ENCODE peak calls at places on chromosome 13, in ten cellular contexts. E is cardiac muscle cell, K is A549, O is fibroblast of lung, W is PC-9, J is psoas muscle, S is thoracic aorta, P is esophagus muscularis mucosa, T is body of pancreas, C is fibroblast of villous mesenchyme. R is an unnamed sample.

GRCh38 chr13:28533441-28534166 is 38.7 kb upstream of the FLT1 start:
- DNase-seq in W (no peak), O (no peak), S (no peak), T (no peak), J (no peak), P (no peak), K (no peak), E (no peak), C (no peak), R (no peak)

GRCh38 chr13:25910243-25910642 is 141.6 kb downstream of the SHISA2 start:
- DNase-seq in W (no peak), S (no peak), E (no peak), T (no peak), C (no peak), O (no peak), J (no peak), P (no peak), K (no peak), R (no peak)

GRCh38 chr13:33284016-33284415 is 1.5 kb downstream of the STARD13 start:
- DNase-seq in S (no peak), J (no peak), T (no peak), W (no peak), P (no peak), E (no peak), C (no peak), K (no peak), O (no peak), R (no peak)

GRCh38 chr13:66933994-66934393 is 296.1 kb downstream of the PCDH9 start:
- DNase-seq in T (no peak), C (no peak), W (peak), S (no peak), P (no peak), K (peak), O (peak), J (no peak), E (no peak), R (no peak)

GRCh38 chr13:28499579-28499978 is 4.7 kb upstream of the FLT1 start:
- DNase-seq in O (no peak), C (peak), T (no peak), W (no peak), P (no peak), E (no peak), K (no peak), S (no peak), J (no peak), R (no peak)

GRCh38 chr13:109088101-109088500 is 458.7 kb downstream of the MYO16 start:
- DNase-seq in T (no peak), K (no peak), W (no peak), C (no peak), S (no peak), J (no peak), E (no peak), P (no peak), O (no peak), R (no peak)

GRCh38 chr13:103883152-103883551 is 816.9 kb upstream of the SLC10A2 start:
- DNase-seq in W (peak), J (peak), T (peak), S (peak), E (peak), C (peak), K (peak), O (peak), P (no peak), R (no peak)

GRCh38 chr13:109209526-109209925 is 576.9 kb downstream of the IRS2 start:
- DNase-seq in E (no peak), J (no peak), P (no peak), W (no peak), T (no peak), K (no peak), S (no peak), O (no peak), C (no peak), R (no peak)

GRCh38 chr13:96766311-96766710 is 228.0 kb downstream of the OXGR1 start:
- DNase-seq in S (no peak), E (no peak), J (no peak), T (no peak), K (no peak), P (no peak), W (no peak), C (no peak), O (no peak), R (no peak)

GRCh38 chr13:114115796-114116195 is 16.6 kb downstream of the RASA3 start:
- DNase-seq in P (no peak), T (no peak), J (no peak), S (no peak), O (no peak), K (no peak), W (no peak), C (no peak), E (no peak), R (no peak)

GRCh38 chr13:48155850-48156249 is 60.9 kb upstream of the MED4 start:
- DNase-seq in T (no peak), S (no peak), K (peak), C (peak), O (peak), W (no peak), J (no peak), E (no peak), P (no peak), R (no peak)

GRCh38 chr13:54196684-54197083 is 1168.1 kb downstream of the OLFM4 start:
- DNase-seq in J (no peak), P (no peak), O (no peak), T (no peak), S (no peak), W (no peak), E (no peak), K (no peak), C (no peak), R (no peak)

GRCh38 chr13:102203718-102204117 is 198.1 kb downstream of the FGF14 start:
- DNase-seq in P (no peak), E (no peak), W (no peak), C (no peak), S (no peak), O (no peak), T (no peak), K (no peak), J (no peak), R (no peak)

GRCh38 chr13:23321534-23322241 is 111.8 kb downstream of the SACS start:
- DNase-seq in O (peak), T (peak), E (no peak), S (peak), K (peak), J (peak), W (no peak), P (no peak), C (peak), R (peak)

GRCh38 chr13:27854606-27855005 is 62.3 kb downstream of the GSX1 start:
- DNase-seq in W (no peak), J (no peak), E (no peak), C (no peak), S (no peak), O (no peak), P (peak), T (no peak), K (no peak), R (no peak)

GRCh38 chr13:32585625-32586021 is 629 bp upstream of the PDS5B start:
- DNase-seq in P (no peak), W (peak), T (no peak), E (peak), S (no peak), J (no peak), O (no peak), C (no peak), K (no peak), R (no peak)

GRCh38 chr13:50524540-50524939 is 319.0 kb downstream of the DLEU7 start:
- DNase-seq in S (no peak), T (no peak), P (no peak), C (no peak), E (no peak), J (no peak), O (no peak), W (no peak), K (no peak), R (no peak)

GRCh38 chr13:35210234-35210633 is 266.3 kb downstream of the MAB21L1 start:
- DNase-seq in S (no peak), W (no peak), P (no peak), T (no peak), J (no peak), E (no peak), O (peak), K (no peak), C (peak), R (no peak)

GRCh38 chr13:98144501-98145350 is 1.8 kb downstream of the FARP1 start:
- DNase-seq in T (peak), W (peak), E (peak), S (no peak), J (no peak), O (peak), C (peak), P (no peak), K (peak), R (no peak)

GRCh38 chr13:85536706-85537105 is 262.5 kb downstream of the SLITRK6 start:
- DNase-seq in J (no peak), P (no peak), O (peak), T (no peak), C (no peak), S (no peak), E (no peak), W (no peak), K (no peak), R (no peak)

GRCh38 chr13:98307744-98308524 is 130.9 kb upstream of the RNF113B start:
- DNase-seq in S (no peak), W (no peak), T (peak), C (peak), O (peak), E (no peak), P (no peak), J (no peak), K (no peak), R (no peak)

GRCh38 chr13:109782066-109782822 is 4.1 kb downstream of the IRS2 start:
- DNase-seq in J (peak), K (no peak), O (no peak), E (no peak), C (no peak), W (no peak), T (no peak), P (no peak), S (no peak), R (no peak)

GRCh38 chr13:20475927-20476691 is 49.5 kb downstream of the CRYL1 start:
- DNase-seq in W (no peak), E (no peak), T (peak), C (no peak), K (no peak), J (no peak), S (no peak), P (no peak), O (no peak), R (no peak)

GRCh38 chr13:21046203-21046602 is 15.2 kb downstream of the LATS2 start:
- DNase-seq in O (no peak), W (no peak), P (no peak), E (no peak), K (no peak), J (no peak), S (no peak), T (no peak), C (no peak), R (no peak)

GRCh38 chr13:31835932-31836331 is 96.6 kb downstream of the RXFP2 start:
- DNase-seq in J (no peak), E (no peak), P (no peak), W (no peak), T (no peak), C (peak), S (no peak), K (no peak), O (peak), R (no peak)

GRCh38 chr13:52130641-52131040 is 1.8 kb upstream of the NEK5 start:
- DNase-seq in P (no peak), J (no peak), S (no peak), C (no peak), E (no peak), O (no peak), T (no peak), K (no peak), W (no peak), R (no peak)

GRCh38 chr13:34719060-34719875 is 222.8 kb upstream of the NBEA start:
- DNase-seq in O (no peak), C (no peak), E (no peak), W (no peak), T (no peak), P (no peak), J (no peak), K (no peak), S (no peak), R (no peak)

GRCh38 chr13:27820524-27821482 is 28.5 kb downstream of the GSX1 start:
- DNase-seq in P (no peak), J (no peak), O (no peak), E (no peak), T (no peak), K (no peak), S (no peak), C (no peak), W (no peak), R (no peak)

GRCh38 chr13:24033527-24034302 is 126.8 kb upstream of the SPATA13 start:
- DNase-seq in E (no peak), W (no peak), C (peak), T (no peak), J (no peak), P (no peak), K (no peak), S (no peak), O (peak), R (no peak)

GRCh38 chr13:98710521-98710920 is 42.0 kb downstream of the SLC15A1 start:
- DNase-seq in S (no peak), C (no peak), T (no peak), P (no peak), E (no peak), W (no peak), O (no peak), J (no peak), K (no peak), R (no peak)

GRCh38 chr13:103639326-103639725 is 573.1 kb upstream of the SLC10A2 start:
- DNase-seq in E (no peak), J (no peak), S (no peak), K (no peak), C (no peak), O (no peak), W (no peak), T (no peak), P (no peak), R (no peak)

GRCh38 chr13:88958821-88959220 is 1287.7 kb downstream of the SLITRK5 start:
- DNase-seq in T (no peak), P (no peak), S (no peak), E (no peak), K (no peak), J (no peak), O (peak), C (no peak), W (no peak), R (no peak)
- H3K4me3 ChIP-seq in T (no peak), P (no peak), S (no peak), E (no peak), K (no peak), J (no peak), O (no peak), C (no peak), W (no peak), R (no peak)

GRCh38 chr13:36475468-36475867 is 43.2 kb downstream of the CCNA1 start:
- DNase-seq in P (no peak), C (peak), S (no peak), K (peak), E (no peak), O (peak), W (peak), T (no peak), J (no peak), R (no peak)
- TF ChIP-seq CTCF in P (no peak), C (peak), S (no peak), K (no peak), E (peak), O (no peak), W (peak), T (no peak), J (no peak), R (no peak)

DNA sequence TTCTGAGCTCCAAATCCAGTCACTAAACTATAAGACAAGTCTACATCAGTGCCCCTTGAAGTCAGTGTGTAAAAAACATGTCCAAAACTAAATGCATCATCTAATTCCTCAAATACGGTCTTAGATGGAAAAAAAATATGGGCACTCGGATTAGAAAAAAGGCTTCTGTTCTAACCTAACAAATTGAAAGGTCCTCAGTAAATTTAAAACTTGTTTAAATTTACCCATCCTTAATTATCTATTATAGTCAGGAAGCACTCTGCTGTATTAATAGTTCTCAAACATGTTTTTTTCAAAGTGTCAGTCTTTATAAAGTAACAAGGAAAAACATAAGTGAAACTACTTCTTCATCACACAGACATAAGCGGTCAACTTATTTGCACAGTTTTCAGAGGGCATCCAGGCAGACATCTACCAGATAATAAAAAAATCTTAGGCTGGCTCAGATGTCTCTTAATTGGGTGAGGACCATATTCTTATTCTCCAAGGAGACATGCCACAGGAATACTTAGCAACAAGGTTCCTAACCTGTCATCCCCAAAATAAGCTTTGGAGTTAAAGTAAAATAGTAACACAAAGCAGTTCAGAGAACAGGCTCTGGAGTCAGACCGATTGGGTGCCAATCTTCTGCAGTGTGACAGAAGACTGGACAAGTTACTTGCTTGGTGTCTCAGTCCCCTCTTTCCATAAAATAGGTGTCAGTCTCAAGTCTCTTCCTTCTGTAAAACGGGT is 33.4 kb downstream of the ELF1 start:
- DNase-seq in W (no peak), K (no peak), S (no peak), J (no peak), O (no peak), E (no peak), P (no peak), C (no peak), T (no peak), R (no peak)
- H3K4me3 ChIP-seq in W (no peak), K (no peak), S (peak), J (peak), O (no peak), E (no peak), P (no peak), C (no peak), T (no peak), R (peak)

GRCh38 chr13:39406688-39407087 is 196.3 kb downstream of the LHFPL6 start:
- DNase-seq in K (no peak), C (no peak), S (no peak), T (no peak), W (no peak), P (no peak), O (no peak), J (no peak), E (no peak), R (no peak)
- TF ChIP-seq CTCF in K (no peak), C (no peak), S (no peak), T (no peak), W (peak), P (no peak), O (no peak), J (no peak), E (no peak), R (no peak)

DNA sequence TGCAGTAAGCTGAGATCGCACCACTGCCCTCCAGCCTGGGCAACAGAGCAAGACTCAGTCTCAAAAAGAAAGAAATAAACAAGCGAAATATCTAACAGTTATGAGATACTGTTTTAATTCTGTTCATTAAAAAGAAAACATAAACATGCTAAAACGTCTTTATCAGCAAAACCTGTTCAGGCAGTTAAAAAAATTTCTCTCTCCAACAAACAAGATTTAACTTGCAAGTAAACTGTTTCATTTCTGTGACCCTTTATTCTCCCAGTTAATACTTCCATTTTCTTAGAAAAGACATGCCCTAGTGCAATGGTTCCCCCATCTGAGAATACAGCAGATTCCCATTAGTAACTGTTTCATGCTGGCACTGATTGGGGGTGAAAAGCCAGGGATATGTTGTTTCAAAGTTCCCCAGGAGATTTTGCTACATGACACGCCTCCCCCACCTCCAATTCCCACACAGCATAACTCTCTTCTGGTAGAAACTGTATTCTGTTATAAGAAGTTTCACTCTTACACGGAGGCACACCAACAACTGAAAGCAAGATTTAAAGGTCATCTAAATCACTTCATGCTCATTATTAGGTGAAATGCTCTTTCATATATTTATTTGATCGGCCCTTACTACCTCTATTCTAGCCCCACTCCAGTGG is 24.4 kb downstream of the ELF1 start:
- DNase-seq in O (no peak), W (no peak), E (no peak), P (no peak), T (no peak), J (no peak), K (no peak), S (no peak), C (no peak), R (no peak)
- H3K4me3 ChIP-seq in O (no peak), W (peak), E (no peak), P (no peak), T (no peak), J (no peak), K (no peak), S (no peak), C (no peak), R (no peak)

GRCh38 chr13:112968910-112969691 is at the start of gene MCF2L:
- DNase-seq in E (peak), K (peak), P (no peak), S (no peak), C (peak), J (peak), T (peak), O (peak), W (peak), R (no peak)
- TF ChIP-seq CTCF in E (peak), K (no peak), P (peak), S (no peak), C (peak), J (no peak), T (peak), O (no peak), W (peak), R (no peak)

R was measured in coronary artery.